ENCODE peak calls at places on chromosomes 1 and 21, in seven cellular contexts. One of them, this sample, is unnamed.

GRCh38 chr1:22799971-22800370 is 89.3 kb downstream of the EPHB2 start:
- DNase-seq in astrocyte of the spinal cord: no peak
- DNase-seq in lung: no peak
- DNase-seq in central memory CD4-positive, alpha-beta T cell: no peak
- DNase-seq in left ventricle myocardium superior: no peak
- DNase-seq in 8988T: no peak
- DNase-seq in CD4-positive, alpha-beta T cell: no peak
- DNase-seq in this sample: no peak

GRCh38 chr1:53016705-53017104 is 45.3 kb upstream of the PODN start:
- DNase-seq in astrocyte of the spinal cord: no peak
- DNase-seq in lung: no peak
- DNase-seq in central memory CD4-positive, alpha-beta T cell: no peak
- DNase-seq in left ventricle myocardium superior: no peak
- DNase-seq in 8988T: no peak
- DNase-seq in CD4-positive, alpha-beta T cell: no peak
- DNase-seq in this sample: no peak

GRCh38 chr1:91732291-91732953 is 153.5 kb downstream of the TGFBR3 start:
- DNase-seq in astrocyte of the spinal cord: peak
- DNase-seq in lung: no peak
- DNase-seq in central memory CD4-positive, alpha-beta T cell: no peak
- DNase-seq in left ventricle myocardium superior: no peak
- DNase-seq in 8988T: no peak
- DNase-seq in CD4-positive, alpha-beta T cell: no peak
- DNase-seq in this sample: peak

GRCh38 chr1:196078691-196079090 is 529.5 kb downstream of the KCNT2 start:
- DNase-seq in astrocyte of the spinal cord: peak
- DNase-seq in lung: no peak
- DNase-seq in central memory CD4-positive, alpha-beta T cell: no peak
- DNase-seq in left ventricle myocardium superior: no peak
- DNase-seq in 8988T: no peak
- DNase-seq in CD4-positive, alpha-beta T cell: no peak
- DNase-seq in this sample: no peak

GRCh38 chr21:28132713-28133112 is 860.0 kb downstream of the LTN1 start:
- DNase-seq in astrocyte of the spinal cord: no peak
- DNase-seq in lung: no peak
- DNase-seq in central memory CD4-positive, alpha-beta T cell: no peak
- DNase-seq in left ventricle myocardium superior: no peak
- DNase-seq in 8988T: no peak
- DNase-seq in CD4-positive, alpha-beta T cell: no peak
- DNase-seq in this sample: no peak

GRCh38 chr1:12594966-12595838 is 22.8 kb downstream of the DHRS3 start:
- DNase-seq in astrocyte of the spinal cord: peak
- DNase-seq in lung: peak
- DNase-seq in central memory CD4-positive, alpha-beta T cell: no peak
- DNase-seq in left ventricle myocardium superior: peak
- DNase-seq in 8988T: no peak
- DNase-seq in CD4-positive, alpha-beta T cell: no peak
- DNase-seq in this sample: peak

GRCh38 chr1:68128157-68128556 is 77.7 kb upstream of the DIRAS3 start:
- DNase-seq in astrocyte of the spinal cord: peak
- DNase-seq in lung: no peak
- DNase-seq in central memory CD4-positive, alpha-beta T cell: no peak
- DNase-seq in left ventricle myocardium superior: no peak
- DNase-seq in 8988T: no peak
- DNase-seq in CD4-positive, alpha-beta T cell: no peak
- DNase-seq in this sample: no peak

GRCh38 chr1:18972531-18972930 is 16.1 kb upstream of the IFFO2 start:
- DNase-seq in astrocyte of the spinal cord: peak
- DNase-seq in lung: no peak
- DNase-seq in central memory CD4-positive, alpha-beta T cell: peak
- DNase-seq in left ventricle myocardium superior: no peak
- DNase-seq in 8988T: no peak
- DNase-seq in CD4-positive, alpha-beta T cell: no peak
- DNase-seq in this sample: no peak

GRCh38 chr21:36487641-36488307 is 7.9 kb upstream of the CLDN14 start:
- DNase-seq in astrocyte of the spinal cord: peak
- DNase-seq in lung: peak
- DNase-seq in central memory CD4-positive, alpha-beta T cell: no peak
- DNase-seq in left ventricle myocardium superior: no peak
- DNase-seq in 8988T: no peak
- DNase-seq in CD4-positive, alpha-beta T cell: no peak
- DNase-seq in this sample: peak

GRCh38 chr1:223870617-223871574 is 25.1 kb upstream of the TP53BP2 start:
- DNase-seq in astrocyte of the spinal cord: no peak
- DNase-seq in lung: peak
- DNase-seq in central memory CD4-positive, alpha-beta T cell: no peak
- DNase-seq in left ventricle myocardium superior: no peak
- DNase-seq in 8988T: no peak
- DNase-seq in CD4-positive, alpha-beta T cell: no peak
- DNase-seq in this sample: no peak

GRCh38 chr1:63991685-63992084 is 211.7 kb upstream of the UBE2U start:
- DNase-seq in astrocyte of the spinal cord: no peak
- DNase-seq in lung: no peak
- DNase-seq in central memory CD4-positive, alpha-beta T cell: no peak
- DNase-seq in left ventricle myocardium superior: no peak
- DNase-seq in 8988T: no peak
- DNase-seq in CD4-positive, alpha-beta T cell: no peak
- DNase-seq in this sample: no peak

GRCh38 chr21:45641480-45642035 is 2.0 kb upstream of the PCBP3 start:
- DNase-seq in astrocyte of the spinal cord: no peak
- DNase-seq in lung: no peak
- DNase-seq in central memory CD4-positive, alpha-beta T cell: no peak
- DNase-seq in left ventricle myocardium superior: no peak
- DNase-seq in 8988T: no peak
- DNase-seq in CD4-positive, alpha-beta T cell: peak
- DNase-seq in this sample: no peak

GRCh38 chr1:181104790-181105133 is 16.3 kb downstream of the IER5 start:
- DNase-seq in astrocyte of the spinal cord: no peak
- DNase-seq in lung: no peak
- DNase-seq in central memory CD4-positive, alpha-beta T cell: peak
- DNase-seq in left ventricle myocardium superior: peak
- DNase-seq in 8988T: peak
- DNase-seq in CD4-positive, alpha-beta T cell: peak
- DNase-seq in this sample: no peak

GRCh38 chr1:172742599-172743500 is 83.9 kb downstream of the FASLG start:
- DNase-seq in astrocyte of the spinal cord: peak
- DNase-seq in lung: no peak
- DNase-seq in central memory CD4-positive, alpha-beta T cell: peak
- DNase-seq in left ventricle myocardium superior: no peak
- DNase-seq in 8988T: no peak
- DNase-seq in CD4-positive, alpha-beta T cell: no peak
- DNase-seq in this sample: no peak

GRCh38 chr1:164858233-164858632 is 299.2 kb downstream of the PBX1 start:
- DNase-seq in astrocyte of the spinal cord: no peak
- DNase-seq in lung: no peak
- DNase-seq in central memory CD4-positive, alpha-beta T cell: no peak
- DNase-seq in left ventricle myocardium superior: peak
- DNase-seq in 8988T: no peak
- DNase-seq in CD4-positive, alpha-beta T cell: no peak
- DNase-seq in this sample: peak

GRCh38 chr1:23657659-23658275 is 33.8 kb upstream of the RPL11 start:
- DNase-seq in astrocyte of the spinal cord: peak
- DNase-seq in lung: peak
- DNase-seq in central memory CD4-positive, alpha-beta T cell: no peak
- DNase-seq in left ventricle myocardium superior: peak
- DNase-seq in 8988T: peak
- DNase-seq in CD4-positive, alpha-beta T cell: peak
- DNase-seq in this sample: no peak

GRCh38 chr21:35265170-35265877 is 216.2 kb upstream of the RUNX1 start:
- DNase-seq in astrocyte of the spinal cord: peak
- DNase-seq in lung: no peak
- DNase-seq in central memory CD4-positive, alpha-beta T cell: no peak
- DNase-seq in left ventricle myocardium superior: no peak
- DNase-seq in 8988T: no peak
- DNase-seq in CD4-positive, alpha-beta T cell: no peak
- DNase-seq in this sample: no peak

GRCh38 chr1:23246274-23246673 is 29.0 kb upstream of the HTR1D start:
- DNase-seq in astrocyte of the spinal cord: no peak
- DNase-seq in lung: no peak
- DNase-seq in central memory CD4-positive, alpha-beta T cell: no peak
- DNase-seq in left ventricle myocardium superior: no peak
- DNase-seq in 8988T: no peak
- DNase-seq in CD4-positive, alpha-beta T cell: no peak
- DNase-seq in this sample: no peak

GRCh38 chr21:39392981-39393380 is 44.1 kb upstream of the HMGN1 start:
- DNase-seq in astrocyte of the spinal cord: no peak
- DNase-seq in lung: no peak
- DNase-seq in central memory CD4-positive, alpha-beta T cell: no peak
- DNase-seq in left ventricle myocardium superior: no peak
- DNase-seq in 8988T: no peak
- DNase-seq in CD4-positive, alpha-beta T cell: no peak
- DNase-seq in this sample: no peak

GRCh38 chr1:34270181-34270580 is 93.5 kb downstream of the C1orf94 start:
- DNase-seq in astrocyte of the spinal cord: no peak
- DNase-seq in lung: no peak
- DNase-seq in central memory CD4-positive, alpha-beta T cell: no peak
- DNase-seq in left ventricle myocardium superior: no peak
- DNase-seq in 8988T: no peak
- DNase-seq in CD4-positive, alpha-beta T cell: no peak
- DNase-seq in this sample: no peak

GRCh38 chr1:51924455-51924854 is 45.9 kb upstream of the NRDC start:
- DNase-seq in astrocyte of the spinal cord: no peak
- DNase-seq in lung: no peak
- DNase-seq in central memory CD4-positive, alpha-beta T cell: no peak
- DNase-seq in left ventricle myocardium superior: no peak
- DNase-seq in 8988T: no peak
- DNase-seq in CD4-positive, alpha-beta T cell: no peak
- DNase-seq in this sample: no peak

GRCh38 chr1:151990856-151991198 is 2.8 kb downstream of the S100A10 start:
- DNase-seq in astrocyte of the spinal cord: peak
- DNase-seq in lung: peak
- DNase-seq in central memory CD4-positive, alpha-beta T cell: no peak
- DNase-seq in left ventricle myocardium superior: no peak
- DNase-seq in 8988T: no peak
- DNase-seq in CD4-positive, alpha-beta T cell: no peak
- DNase-seq in this sample: peak

GRCh38 chr1:245304698-245305097 is 149.9 kb downstream of the KIF26B start:
- DNase-seq in astrocyte of the spinal cord: no peak
- DNase-seq in lung: no peak
- DNase-seq in central memory CD4-positive, alpha-beta T cell: no peak
- DNase-seq in left ventricle myocardium superior: no peak
- DNase-seq in 8988T: no peak
- DNase-seq in CD4-positive, alpha-beta T cell: no peak
- DNase-seq in this sample: no peak

GRCh38 chr1:101474039-101474665 is 237.3 kb downstream of the S1PR1 start:
- DNase-seq in astrocyte of the spinal cord: no peak
- DNase-seq in lung: no peak
- DNase-seq in central memory CD4-positive, alpha-beta T cell: no peak
- DNase-seq in left ventricle myocardium superior: no peak
- DNase-seq in 8988T: no peak
- DNase-seq in CD4-positive, alpha-beta T cell: no peak
- DNase-seq in this sample: no peak

GRCh38 chr1:46244656-46245371 is 2.7 kb upstream of the RAD54L start:
- DNase-seq in astrocyte of the spinal cord: no peak
- DNase-seq in lung: no peak
- DNase-seq in central memory CD4-positive, alpha-beta T cell: peak
- DNase-seq in left ventricle myocardium superior: no peak
- DNase-seq in 8988T: peak
- DNase-seq in CD4-positive, alpha-beta T cell: no peak
- DNase-seq in this sample: no peak

GRCh38 chr1:43531453-43531905 is 796 bp downstream of the PTPRF start:
- DNase-seq in astrocyte of the spinal cord: no peak
- DNase-seq in lung: no peak
- DNase-seq in central memory CD4-positive, alpha-beta T cell: no peak
- DNase-seq in left ventricle myocardium superior: peak
- DNase-seq in 8988T: peak
- DNase-seq in CD4-positive, alpha-beta T cell: no peak
- DNase-seq in this sample: peak

GRCh38 chr1:8303876-8304275 is 14.0 kb upstream of the SLC45A1 start:
- DNase-seq in astrocyte of the spinal cord: no peak
- DNase-seq in lung: no peak
- DNase-seq in central memory CD4-positive, alpha-beta T cell: no peak
- DNase-seq in left ventricle myocardium superior: no peak
- DNase-seq in 8988T: no peak
- DNase-seq in CD4-positive, alpha-beta T cell: no peak
- DNase-seq in this sample: no peak

GRCh38 chr21:40717008-40717407 is 129.9 kb downstream of the DSCAM start:
- DNase-seq in astrocyte of the spinal cord: no peak
- DNase-seq in lung: no peak
- DNase-seq in central memory CD4-positive, alpha-beta T cell: no peak
- DNase-seq in left ventricle myocardium superior: no peak
- DNase-seq in 8988T: no peak
- DNase-seq in CD4-positive, alpha-beta T cell: no peak
- DNase-seq in this sample: no peak

GRCh38 chr1:207944571-207944970 is 33.6 kb upstream of the CD34 start:
- DNase-seq in astrocyte of the spinal cord: peak
- DNase-seq in lung: no peak
- DNase-seq in central memory CD4-positive, alpha-beta T cell: no peak
- DNase-seq in left ventricle myocardium superior: no peak
- DNase-seq in 8988T: no peak
- DNase-seq in CD4-positive, alpha-beta T cell: no peak
- DNase-seq in this sample: no peak

GRCh38 chr1:169896013-169896412 is 2.3 kb upstream of the SCYL3 start:
- DNase-seq in astrocyte of the spinal cord: no peak
- DNase-seq in lung: no peak
- DNase-seq in central memory CD4-positive, alpha-beta T cell: no peak
- DNase-seq in left ventricle myocardium superior: no peak
- DNase-seq in 8988T: no peak
- DNase-seq in CD4-positive, alpha-beta T cell: no peak
- DNase-seq in this sample: no peak

GRCh38 chr1:183604048-183604808 is 14.0 kb upstream of the NCF2 start:
- DNase-seq in astrocyte of the spinal cord: peak
- DNase-seq in lung: no peak
- DNase-seq in central memory CD4-positive, alpha-beta T cell: no peak
- DNase-seq in left ventricle myocardium superior: no peak
- DNase-seq in 8988T: no peak
- DNase-seq in CD4-positive, alpha-beta T cell: no peak
- DNase-seq in this sample: no peak

GRCh38 chr21:43025636-43026180 is 49.9 kb downstream of the CBS start:
- DNase-seq in astrocyte of the spinal cord: peak
- DNase-seq in lung: no peak
- DNase-seq in central memory CD4-positive, alpha-beta T cell: no peak
- DNase-seq in left ventricle myocardium superior: no peak
- DNase-seq in 8988T: no peak
- DNase-seq in CD4-positive, alpha-beta T cell: no peak
- DNase-seq in this sample: no peak

GRCh38 chr21:29490016-29490415 is 191.3 kb downstream of the BACH1 start:
- DNase-seq in astrocyte of the spinal cord: peak
- DNase-seq in lung: no peak
- DNase-seq in central memory CD4-positive, alpha-beta T cell: no peak
- DNase-seq in left ventricle myocardium superior: no peak
- DNase-seq in 8988T: no peak
- DNase-seq in CD4-positive, alpha-beta T cell: no peak
- DNase-seq in this sample: no peak

GRCh38 chr1:232789660-232790059 is 15.6 kb upstream of the MAP10 start:
- DNase-seq in astrocyte of the spinal cord: no peak
- DNase-seq in lung: no peak
- DNase-seq in central memory CD4-positive, alpha-beta T cell: no peak
- DNase-seq in left ventricle myocardium superior: no peak
- DNase-seq in 8988T: no peak
- DNase-seq in CD4-positive, alpha-beta T cell: no peak
- DNase-seq in this sample: no peak

GRCh38 chr21:41133896-41134522 is 34.0 kb upstream of the BACE2 start:
- DNase-seq in astrocyte of the spinal cord: peak
- DNase-seq in lung: no peak
- DNase-seq in central memory CD4-positive, alpha-beta T cell: no peak
- DNase-seq in left ventricle myocardium superior: no peak
- DNase-seq in 8988T: no peak
- DNase-seq in CD4-positive, alpha-beta T cell: no peak
- DNase-seq in this sample: no peak

GRCh38 chr1:151165281-151165737 is 393 bp downstream of the LYSMD1 start:
- DNase-seq in astrocyte of the spinal cord: peak
- DNase-seq in lung: peak
- DNase-seq in central memory CD4-positive, alpha-beta T cell: no peak
- DNase-seq in left ventricle myocardium superior: peak
- DNase-seq in 8988T: no peak
- DNase-seq in CD4-positive, alpha-beta T cell: no peak
- DNase-seq in this sample: peak

GRCh38 chr1:9350011-9350907 is 57.6 kb downstream of the SPSB1 start:
- DNase-seq in astrocyte of the spinal cord: peak
- DNase-seq in lung: no peak
- DNase-seq in central memory CD4-positive, alpha-beta T cell: no peak
- DNase-seq in left ventricle myocardium superior: peak
- DNase-seq in 8988T: no peak
- DNase-seq in CD4-positive, alpha-beta T cell: no peak
- DNase-seq in this sample: no peak